ENCODE peak calls at places on chromosomes 4 and X, in four cellular contexts. P is stimulated activated CD4-positive, alpha-beta T cell treated with anti-CD3 and anti-CD28 coated beads, Interleukin-1b, Interleukin-23, amount 100 ng/mL, for 48 hours; V is ovary; E is neural crest cell. J is an unnamed sample.

GRCh38 chr4:174084542-174084941 is 198.9 kb downstream of the FBXO8 start:
- DNase-seq in P (no peak), V (no peak), E (no peak), J (no peak)

GRCh38 chrX:77693594-77693993 is 92.4 kb downstream of the ATRX start:
- DNase-seq in P (no peak), V (no peak), E (no peak), J (no peak)

GRCh38 chr4:110742148-110742547 is 119.3 kb upstream of the PITX2 start:
- DNase-seq in P (no peak), V (no peak), E (no peak), J (no peak)

GRCh38 chr4:130249002-130249401 is 1153.0 kb downstream of the C4orf33 start:
- DNase-seq in P (no peak), V (no peak), E (no peak), J (no peak)

GRCh38 chrX:119673336-119673735 is 19.6 kb downstream of the SEPTIN6 start:
- DNase-seq in P (no peak), V (no peak), E (no peak), J (no peak)

GRCh38 chr4:17694552-17694951 is 80.1 kb downstream of the MED28 start:
- DNase-seq in P (no peak), V (no peak), E (no peak), J (no peak)

GRCh38 chr4:172980178-172980577 is 188.4 kb upstream of the GALNT7 start:
- DNase-seq in P (no peak), V (no peak), E (no peak), J (no peak)

GRCh38 chrX:141839856-141840255 is 1.7 kb downstream of the MAGEC3 start:
- DNase-seq in P (no peak), V (no peak), E (no peak), J (no peak)

GRCh38 chr4:140103676-140104075 is 50.3 kb downstream of the MAML3 start:
- DNase-seq in P (peak), V (no peak), E (no peak), J (no peak)

GRCh38 chr4:85866508-85866907 is 391.6 kb downstream of the ARHGAP24 start:
- DNase-seq in P (no peak), V (no peak), E (no peak), J (no peak)

GRCh38 chr4:158538176-158538575 is 16.5 kb downstream of the RXFP1 start:
- DNase-seq in P (no peak), V (no peak), E (no peak), J (no peak)

GRCh38 chr4:73868206-73869129 is 725 bp upstream of the CXCL1 start:
- DNase-seq in P (no peak), V (no peak), E (no peak), J (no peak)

GRCh38 chr4:61489927-61490326 is 289.8 kb downstream of the ADGRL3 start:
- DNase-seq in P (no peak), V (no peak), E (no peak), J (no peak)

GRCh38 chr4:60201052-60201673 is 999.0 kb upstream of the ADGRL3 start:
- DNase-seq in P (peak), V (no peak), E (peak), J (no peak)

J was measured in uterus.